ENCODE peak calls at places on chromosomes 12 and 14, in six cellular contexts. K is HCT116, G is esophagus squamous epithelium, Y is endodermal cell, F is mammary epithelial cell, V is RWPE2. R is an unnamed sample.

GRCh38 chr14:100398044-100398443 is 74.9 kb downstream of the SLC25A47 start:
- DNase-seq in F (peak; percentile 58), G (no peak), Y (no peak), V (no peak), K (no peak), R (no peak)

GRCh38 chr12:77189463-77189862 is 124.1 kb upstream of the E2F7 start:
- DNase-seq in K (no peak), G (no peak), Y (no peak), F (peak; percentile 88), V (no peak), R (no peak)

GRCh38 chr12:90062799-90063198 is 354.2 kb upstream of the ATP2B1 start:
- DNase-seq in K (peak; percentile 21), V (no peak), Y (no peak), G (no peak), F (peak; percentile 28), R (no peak)

GRCh38 chr12:1814266-1814665 is 6.1 kb upstream of the LRTM2 start:
- DNase-seq in G (no peak), V (no peak), K (no peak), F (no peak), Y (no peak), R (no peak)

GRCh38 chr12:116210131-116210530 is 67.4 kb downstream of the MED13L start:
- DNase-seq in K (no peak), V (no peak), F (no peak), G (no peak), Y (no peak), R (no peak)

GRCh38 chr12:76032043-76032981 is 736 bp upstream of the PHLDA1 start:
- DNase-seq in V (no peak), G (no peak), F (peak; percentile 65), Y (peak; percentile 89), K (no peak), R (peak; percentile 76)

GRCh38 chr14:65006251-65006721 is 19.6 kb downstream of the FNTB start:
- DNase-seq in V (no peak), F (no peak), Y (no peak), G (no peak), K (no peak), R (no peak)

GRCh38 chr14:37223947-37224474 is 26.3 kb downstream of the MIPOL1 start:
- DNase-seq in F (peak; percentile 74), Y (no peak), V (no peak), G (no peak), K (no peak), R (no peak)

GRCh38 chr14:32698831-32699230 is 239.8 kb upstream of the NPAS3 start:
- DNase-seq in K (no peak), V (no peak), Y (no peak), F (peak; percentile 66), G (no peak), R (no peak)

GRCh38 chr12:95956557-95957145 is 13.5 kb downstream of the AMDHD1 start:
- DNase-seq in V (no peak), F (no peak), Y (no peak), K (no peak), G (no peak), R (no peak)

GRCh38 chr12:127773520-127773919 is 493.4 kb upstream of the TMEM132C start:
- DNase-seq in F (no peak), V (no peak), G (no peak), Y (peak; percentile 88), K (no peak), R (no peak)

GRCh38 chr12:111367661-111368221 is 1.2 kb downstream of the PHETA1 start:
- DNase-seq in V (no peak), Y (no peak), K (no peak), G (no peak), F (no peak), R (no peak)

GRCh38 chr12:43812926-43813325 is 6.8 kb upstream of the TWF1 start:
- DNase-seq in F (peak; percentile 80), V (no peak), G (no peak), K (no peak), Y (no peak), R (no peak)

GRCh38 chr14:96497087-96497486 is 5.1 kb upstream of the PAPOLA start:
- DNase-seq in V (no peak), K (no peak), G (no peak), F (peak; percentile 77), Y (no peak), R (no peak)

GRCh38 chr12:107079172-107080011 is 14.0 kb downstream of the CRY1 start:
- DNase-seq in V (no peak), Y (no peak), K (no peak), G (no peak), F (peak; percentile 44), R (no peak)

GRCh38 chr14:56808314-56809201 is 1.7 kb downstream of the OTX2 start:
- DNase-seq in K (no peak), V (no peak), F (no peak), G (no peak), Y (peak; percentile 80), R (no peak)

GRCh38 chr12:115224031-115224430 is 540.1 kb upstream of the TBX3 start:
- DNase-seq in G (no peak), Y (peak; percentile 37), V (no peak), F (no peak), K (no peak), R (no peak)

DNA sequence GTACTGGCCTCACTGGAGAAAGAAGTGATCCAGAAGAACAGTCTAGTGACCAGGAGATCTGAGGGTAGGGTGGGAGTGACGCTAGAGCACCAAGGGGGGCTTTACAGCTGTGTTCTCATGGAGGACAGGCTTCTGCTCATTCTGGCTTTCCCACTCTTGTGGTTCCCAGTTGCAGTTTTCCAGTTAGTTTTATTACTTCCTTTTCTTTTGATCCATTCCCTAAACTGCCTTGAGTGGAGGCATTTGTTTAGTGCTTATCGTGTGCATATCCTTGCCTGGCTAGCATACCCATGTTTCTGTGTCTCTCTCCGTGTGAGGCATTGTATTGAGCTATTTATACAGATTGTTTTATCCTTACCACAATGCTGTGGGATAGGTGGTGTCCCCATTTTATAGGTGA is 4.0 kb downstream of the MLEC start:
- DNase-seq in K (no peak), V (no peak), Y (no peak), F (no peak), G (no peak), R (no peak)
- H3K4me1 ChIP-seq in K (peaks cover 18% of the 10 kb centered on the region), V (peaks cover 8% of the 10 kb centered on the region), Y (no peaks in the 10 kb centered on the region), F (peaks cover 20% of the 10 kb centered on the region), G (peaks cover 22% of the 10 kb centered on the region), R (peaks cover 20% of the 10 kb centered on the region)

GRCh38 chr12:118840399-118840798 is 140.9 kb upstream of the SRRM4 start:
- DNase-seq in G (no peak), V (no peak), Y (peak; percentile 72), K (no peak), F (no peak), R (no peak)
- TF ChIP-seq CTCF in G (no peak), V (peak; percentile 12), Y (peak; percentile 75), K (peak; percentile 18), F (no peak), R (no peak)

GRCh38 chr12:88393017-88393767 is 187.1 kb downstream of the KITLG start:
- DNase-seq in G (no peak), V (no peak), F (peak; percentile 56), Y (peak; percentile 71), K (peak; percentile 27), R (no peak)

GRCh38 chr12:88391556-88391955 is 188.7 kb downstream of the KITLG start:
- DNase-seq in Y (no peak), G (no peak), F (peak; percentile 87), V (no peak), K (peak; percentile 6), R (no peak)

GRCh38 chr12:88388566-88389269 is 191.6 kb downstream of the KITLG start:
- DNase-seq in K (no peak), Y (no peak), V (no peak), G (no peak), F (peak; percentile 46), R (no peak)

DNA sequence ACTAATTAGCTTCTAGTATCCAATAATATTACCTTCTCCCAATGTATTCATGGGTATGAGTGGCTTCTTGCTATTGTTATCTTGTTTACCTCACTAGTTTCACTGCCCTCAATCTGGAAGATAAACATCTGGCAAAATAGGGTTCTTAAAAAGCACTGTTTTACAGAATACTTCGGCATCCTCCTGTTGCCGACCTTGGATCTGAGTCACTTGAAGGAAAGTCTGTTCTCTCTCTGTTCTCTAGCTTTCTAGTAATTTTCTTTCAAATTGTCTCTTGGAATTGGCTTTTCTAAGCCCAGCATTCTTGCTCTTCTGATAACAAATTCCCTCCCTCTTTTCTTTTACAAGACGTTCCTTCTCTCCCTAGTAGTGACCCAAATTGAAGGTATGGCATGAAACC is 189.5 kb downstream of the KITLG start:
- DNase-seq in F (no peak), K (no peak), V (no peak), G (no peak), Y (no peak), R (no peak)
- H3K27ac ChIP-seq in F (no peak overlapping the region), K (no peak overlapping the region), V (no peak overlapping the region), G (no peak overlapping the region), Y (no peak overlapping the region), R (no peak overlapping the region)

GRCh38 chr12:122085006-122085405 is 6.5 kb downstream of the MLXIP start:
- DNase-seq in Y (no peak), K (no peak), V (no peak), F (no peak), G (no peak), R (no peak)

GRCh38 chr12:122081697-122082221 is 3.2 kb downstream of the MLXIP start:
- DNase-seq in Y (no peak), K (no peak), V (no peak), F (peak; percentile 31), G (no peak), R (peak; percentile 63)

GRCh38 chr12:122081108-122081696 is 2.6 kb downstream of the MLXIP start:
- DNase-seq in F (peak; percentile 90), K (no peak), G (no peak), Y (no peak), V (no peak), R (no peak)

GRCh38 chr12:122080149-122081107 is 1.9 kb downstream of the MLXIP start:
- DNase-seq in Y (peak; percentile 79), F (peak; percentile 91), G (no peak), K (no peak), V (peak; percentile 85), R (peak; percentile 89)

GRCh38 chr12:122082621-122083356 is 4.2 kb downstream of the MLXIP start:
- DNase-seq in K (no peak), F (no peak), Y (no peak), V (no peak), G (no peak), R (no peak)
- H3K4me1 ChIP-seq in K (peaks cover 17% of the 10 kb centered on the region), F (peaks cover 27% of the 10 kb centered on the region), Y (peaks cover 17% of the 10 kb centered on the region), V (peaks cover 19% of the 10 kb centered on the region), G (peaks cover 42% of the 10 kb centered on the region), R (peaks cover 55% of the 10 kb centered on the region)

GRCh38 chr14:88272390-88273019 is 50.6 kb downstream of the KCNK10 start:
- DNase-seq in Y (no peak), K (no peak), V (no peak), G (no peak), F (peak; percentile 12), R (no peak)
- TF ChIP-seq CTCF in Y (no peak), K (no peak), V (no peak), G (no peak), F (no peak), R (no peak)

GRCh38 chr12:102501773-102502172 is 21.4 kb upstream of the IGF1 start:
- DNase-seq in K (no peak), V (no peak), F (no peak), Y (no peak), G (no peak), R (no peak)

GRCh38 chr12:102504280-102504679 is 23.9 kb upstream of the IGF1 start:
- DNase-seq in V (no peak), K (no peak), G (no peak), F (no peak), Y (no peak), R (no peak)

GRCh38 chr12:102503056-102503681 is 22.8 kb upstream of the IGF1 start:
- DNase-seq in G (no peak), Y (no peak), K (no peak), V (no peak), F (no peak), R (no peak)

GRCh38 chr12:102504871-102505270 is 24.5 kb upstream of the IGF1 start:
- DNase-seq in K (no peak), F (no peak), Y (no peak), G (no peak), V (no peak), R (no peak)

GRCh38 chr12:102503871-102504270 is 23.5 kb upstream of the IGF1 start:
- DNase-seq in K (no peak), G (no peak), F (no peak), Y (no peak), V (no peak), R (no peak)
- H3K27ac ChIP-seq in K (no peak overlapping the region), G (no peak overlapping the region), F (no peak overlapping the region), Y (no peak overlapping the region), V (no peak overlapping the region), R (no peak overlapping the region)

R was measured in tibial artery.